ENCODE peak calls at places on chromosome 18, in eight cellular contexts. One of them, this sample, is unnamed.
A peak's percentile ranks its signal among the peaks of the same experiment; 100 is the strongest.

GRCh38 chr18:66993492-66993891 is 389.6 kb upstream of the CDH19 start:
- DNase-seq in NCI-H510A: no peak
- DNase-seq in A549: peak; percentile 1
- DNase-seq in SJSA1: no peak
- DNase-seq in GM12865: no peak
- DNase-seq in AG10803: no peak
- DNase-seq in right cardiac atrium: no peak
- DNase-seq in activated CD4-positive, alpha-beta T cell treated with anti-CD3 and anti-CD28 coated beads, Interleukin-2, amount 50 U/mL, for 24 hours: no peak
- DNase-seq in this sample: no peak

GRCh38 chr18:50298443-50299284 is 11.2 kb upstream of the CXXC1 start:
- DNase-seq in NCI-H510A: no peak
- DNase-seq in A549: no peak
- DNase-seq in SJSA1: no peak
- DNase-seq in GM12865: no peak
- DNase-seq in AG10803: no peak
- DNase-seq in right cardiac atrium: peak; percentile 47
- DNase-seq in activated CD4-positive, alpha-beta T cell treated with anti-CD3 and anti-CD28 coated beads, Interleukin-2, amount 50 U/mL, for 24 hours: no peak
- DNase-seq in this sample: no peak

GRCh38 chr18:24514439-24514838 is 54.0 kb downstream of the HRH4 start:
- DNase-seq in NCI-H510A: no peak
- DNase-seq in A549: peak; percentile 62
- DNase-seq in SJSA1: no peak
- DNase-seq in GM12865: peak; percentile 61
- DNase-seq in AG10803: peak; percentile 21
- DNase-seq in right cardiac atrium: no peak
- DNase-seq in activated CD4-positive, alpha-beta T cell treated with anti-CD3 and anti-CD28 coated beads, Interleukin-2, amount 50 U/mL, for 24 hours: no peak
- DNase-seq in this sample: no peak

GRCh38 chr18:10406172-10406663 is 48.2 kb upstream of the APCDD1 start:
- DNase-seq in NCI-H510A: no peak
- DNase-seq in A549: no peak
- DNase-seq in SJSA1: no peak
- DNase-seq in GM12865: no peak
- DNase-seq in AG10803: no peak
- DNase-seq in right cardiac atrium: no peak
- DNase-seq in activated CD4-positive, alpha-beta T cell treated with anti-CD3 and anti-CD28 coated beads, Interleukin-2, amount 50 U/mL, for 24 hours: no peak
- DNase-seq in this sample: no peak

GRCh38 chr18:12906773-12907172 is 22.7 kb upstream of the PTPN2 start:
- DNase-seq in NCI-H510A: no peak
- DNase-seq in A549: no peak
- DNase-seq in SJSA1: no peak
- DNase-seq in GM12865: no peak
- DNase-seq in AG10803: no peak
- DNase-seq in right cardiac atrium: no peak
- DNase-seq in activated CD4-positive, alpha-beta T cell treated with anti-CD3 and anti-CD28 coated beads, Interleukin-2, amount 50 U/mL, for 24 hours: no peak
- DNase-seq in this sample: no peak

GRCh38 chr18:45658756-45659155 is 43.5 kb downstream of the SLC14A2 start:
- DNase-seq in NCI-H510A: no peak
- DNase-seq in A549: no peak
- DNase-seq in SJSA1: no peak
- DNase-seq in GM12865: no peak
- DNase-seq in AG10803: no peak
- DNase-seq in right cardiac atrium: no peak
- DNase-seq in activated CD4-positive, alpha-beta T cell treated with anti-CD3 and anti-CD28 coated beads, Interleukin-2, amount 50 U/mL, for 24 hours: no peak
- DNase-seq in this sample: no peak

GRCh38 chr18:58756596-58757240 is 85.5 kb downstream of the MALT1 start:
- DNase-seq in NCI-H510A: no peak
- DNase-seq in A549: no peak
- DNase-seq in SJSA1: no peak
- DNase-seq in GM12865: no peak
- DNase-seq in AG10803: no peak
- DNase-seq in right cardiac atrium: no peak
- DNase-seq in activated CD4-positive, alpha-beta T cell treated with anti-CD3 and anti-CD28 coated beads, Interleukin-2, amount 50 U/mL, for 24 hours: no peak
- DNase-seq in this sample: no peak

GRCh38 chr18:77095356-77096030 is 37.1 kb downstream of the MBP start:
- DNase-seq in NCI-H510A: no peak
- DNase-seq in A549: no peak
- DNase-seq in SJSA1: no peak
- DNase-seq in GM12865: no peak
- DNase-seq in AG10803: no peak
- DNase-seq in right cardiac atrium: no peak
- DNase-seq in activated CD4-positive, alpha-beta T cell treated with anti-CD3 and anti-CD28 coated beads, Interleukin-2, amount 50 U/mL, for 24 hours: no peak
- DNase-seq in this sample: no peak

GRCh38 chr18:39796413-39796812 is 2158.6 kb upstream of the PIK3C3 start:
- DNase-seq in NCI-H510A: no peak
- DNase-seq in A549: no peak
- DNase-seq in SJSA1: no peak
- DNase-seq in GM12865: no peak
- DNase-seq in AG10803: no peak
- DNase-seq in right cardiac atrium: no peak
- DNase-seq in activated CD4-positive, alpha-beta T cell treated with anti-CD3 and anti-CD28 coated beads, Interleukin-2, amount 50 U/mL, for 24 hours: no peak
- DNase-seq in this sample: no peak

GRCh38 chr18:75757951-75758350 is 330.4 kb upstream of the SMIM21 start:
- DNase-seq in NCI-H510A: no peak
- DNase-seq in A549: no peak
- DNase-seq in SJSA1: no peak
- DNase-seq in GM12865: no peak
- DNase-seq in AG10803: no peak
- DNase-seq in right cardiac atrium: no peak
- DNase-seq in activated CD4-positive, alpha-beta T cell treated with anti-CD3 and anti-CD28 coated beads, Interleukin-2, amount 50 U/mL, for 24 hours: no peak
- DNase-seq in this sample: no peak

GRCh38 chr18:44409524-44409923 is 271.2 kb upstream of the SETBP1 start:
- DNase-seq in NCI-H510A: no peak
- DNase-seq in A549: no peak
- DNase-seq in SJSA1: no peak
- DNase-seq in GM12865: no peak
- DNase-seq in AG10803: no peak
- DNase-seq in right cardiac atrium: no peak
- DNase-seq in activated CD4-positive, alpha-beta T cell treated with anti-CD3 and anti-CD28 coated beads, Interleukin-2, amount 50 U/mL, for 24 hours: no peak
- DNase-seq in this sample: no peak